ENCODE peak calls at places on chromosomes 2 and 18, in seven cellular contexts. O is neuronal stem cell, K is IMR-90, M is mesendoderm, C is mesenchymal stem cell, V is H1, U is trophoblast cell. D is an unnamed sample.

GRCh38 chr2:14778015-14778414 is 145.5 kb downstream of the LRATD1 start:
- DNase-seq in O (no peak), K (peak), M (no peak), C (peak), V (no peak), U (no peak), D (no peak)

GRCh38 chr2:44789446-44789845 is 152.1 kb upstream of the SIX3 start:
- DNase-seq in O (no peak), K (no peak), M (no peak), C (no peak), V (no peak), U (no peak), D (no peak)

GRCh38 chr2:68379184-68379708 is 14.2 kb downstream of the PLEK start:
- DNase-seq in O (no peak), K (no peak), M (no peak), C (no peak), V (no peak), U (no peak), D (no peak)

GRCh38 chr2:113406114-113406513 is 31.4 kb upstream of the ZNG1B start:
- DNase-seq in O (no peak), K (no peak), M (peak), C (no peak), V (no peak), U (no peak), D (peak)

GRCh38 chr2:109312902-109313301 is 183.9 kb downstream of the SH3RF3 start:
- DNase-seq in O (no peak), K (no peak), M (no peak), C (no peak), V (no peak), U (no peak), D (no peak)

GRCh38 chr2:199798881-199799580 is 52.0 kb downstream of the FTCDNL1 start:
- DNase-seq in O (no peak), K (no peak), M (peak), C (no peak), V (no peak), U (no peak), D (no peak)

GRCh38 chr2:229392214-229392613 is 121.1 kb upstream of the PID1 start:
- DNase-seq in O (no peak), K (no peak), M (no peak), C (no peak), V (no peak), U (no peak), D (no peak)

GRCh38 chr2:196166876-196167275 is 4.5 kb downstream of the STK17B start:
- DNase-seq in O (no peak), K (peak), M (no peak), C (peak), V (no peak), U (peak), D (no peak)

GRCh38 chr2:105870062-105870461 is 125.3 kb downstream of the NCK2 start:
- DNase-seq in O (no peak), K (no peak), M (no peak), C (no peak), V (no peak), U (no peak), D (no peak)

GRCh38 chr18:77086656-77087390 is 45.8 kb downstream of the MBP start:
- DNase-seq in O (no peak), K (no peak), M (no peak), C (peak), V (no peak), U (no peak), D (no peak)

GRCh38 chr2:100603945-100604633 is 41.3 kb downstream of the PDCL3 start:
- DNase-seq in O (no peak), K (no peak), M (peak), C (peak), V (no peak), U (peak), D (no peak)

GRCh38 chr2:100603414-100603813 is 40.6 kb downstream of the PDCL3 start:
- DNase-seq in O (no peak), K (no peak), M (peak), C (no peak), V (no peak), U (peak), D (no peak)

GRCh38 chr2:100601661-100602060 is 38.9 kb downstream of the PDCL3 start:
- DNase-seq in O (no peak), K (no peak), M (no peak), C (no peak), V (no peak), U (no peak), D (no peak)

GRCh38 chr2:100596465-100596864 is 33.7 kb downstream of the PDCL3 start:
- DNase-seq in O (no peak), K (no peak), M (no peak), C (no peak), V (no peak), U (no peak), D (no peak)

GRCh38 chr2:100599566-100599965 is 36.8 kb downstream of the PDCL3 start:
- DNase-seq in O (no peak), K (no peak), M (no peak), C (no peak), V (no peak), U (no peak), D (no peak)
- H2BK120ac ChIP-seq in O (no peak), K (no peak), M (no peak), C (no peak), V (no peak), U (no peak), D (no peak)

DNA sequence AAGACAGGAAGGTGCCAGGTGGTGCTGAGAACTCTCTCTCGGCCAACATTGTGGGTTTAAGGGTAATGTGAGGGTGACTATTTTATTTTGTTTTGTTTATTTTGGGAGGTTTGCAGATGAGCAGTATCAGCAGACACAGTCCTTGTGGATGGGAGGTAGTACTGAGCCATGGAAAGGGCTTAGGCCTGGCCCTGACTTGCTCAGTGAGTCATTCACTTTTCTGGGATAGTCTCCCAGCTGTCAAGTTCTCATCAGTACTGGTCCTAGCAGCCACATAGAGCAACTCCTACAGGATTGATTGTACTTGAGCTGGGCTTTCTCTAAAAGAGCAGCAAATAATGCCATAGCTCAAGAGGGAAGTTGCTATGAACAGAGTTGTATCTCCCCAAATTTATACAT is 175.2 kb downstream of the LOXHD1 start:
- DNase-seq in O (no peak), K (no peak), M (no peak), C (no peak), V (no peak), U (no peak), D (no peak)
- H2BK120ac ChIP-seq in O (no peak), K (no peak), M (no peak), C (no peak), V (no peak), U (no peak), D (no peak)

GRCh38 chr18:79203017-79203605 is 133.9 kb downstream of the ATP9B start:
- DNase-seq in O (no peak), K (peak), M (no peak), C (no peak), V (no peak), U (no peak), D (no peak)
- H2BK120ac ChIP-seq in O (no peak), K (no peak), M (no peak), C (no peak), V (no peak), U (no peak), D (no peak)

GRCh38 chr18:3162181-3162580 is 57.6 kb downstream of the MYOM1 start:
- DNase-seq in O (no peak), K (no peak), M (no peak), C (no peak), V (no peak), U (no peak), D (no peak)

GRCh38 chr18:3159830-3160229 is 59.9 kb downstream of the MYOM1 start:
- DNase-seq in O (no peak), K (no peak), M (no peak), C (no peak), V (no peak), U (no peak), D (no peak)

GRCh38 chr18:3164381-3164780 is 55.4 kb downstream of the MYOM1 start:
- DNase-seq in O (no peak), K (no peak), M (no peak), C (no peak), V (no peak), U (no peak), D (no peak)

DNA sequence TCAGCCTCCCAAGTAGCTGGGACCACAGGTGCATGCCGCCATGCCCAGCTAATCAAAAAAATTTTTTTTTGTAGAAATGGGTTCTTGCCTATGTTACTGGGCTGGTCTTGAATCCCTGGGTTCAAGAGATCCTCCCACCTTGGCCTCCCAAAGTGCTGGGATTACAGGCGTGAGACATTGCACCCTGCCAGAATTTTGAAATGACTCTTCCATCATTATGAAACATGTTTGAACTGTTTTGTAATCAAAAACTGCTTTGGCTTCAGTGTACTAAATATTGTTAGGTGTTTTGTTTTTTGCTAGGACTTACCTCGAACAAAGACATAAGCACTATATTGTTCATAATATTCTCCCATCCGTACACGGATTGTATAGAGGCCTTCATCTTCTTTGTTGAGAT is 55.8 kb downstream of the MYOM1 start:
- DNase-seq in O (no peak), K (no peak), M (no peak), C (no peak), V (no peak), U (no peak), D (no peak)
- H2BK120ac ChIP-seq in O (no peak), K (no peak), M (no peak), C (no peak), V (no peak), U (no peak), D (no peak)

GRCh38 chr2:224688996-224689395 is 27.2 kb downstream of the CCDC195 start:
- DNase-seq in O (no peak), K (no peak), M (no peak), C (no peak), V (no peak), U (no peak), D (no peak)

GRCh38 chr2:224690868-224691267 is 25.3 kb downstream of the CCDC195 start:
- DNase-seq in O (no peak), K (no peak), M (no peak), C (no peak), V (no peak), U (no peak), D (no peak)

GRCh38 chr2:224687156-224687555 is 29.0 kb downstream of the CCDC195 start:
- DNase-seq in O (no peak), K (no peak), M (no peak), C (no peak), V (no peak), U (no peak), D (no peak)

GRCh38 chr2:224691563-224691962 is 24.6 kb downstream of the CCDC195 start:
- DNase-seq in O (no peak), K (peak), M (no peak), C (peak), V (no peak), U (no peak), D (no peak)

DNA sequence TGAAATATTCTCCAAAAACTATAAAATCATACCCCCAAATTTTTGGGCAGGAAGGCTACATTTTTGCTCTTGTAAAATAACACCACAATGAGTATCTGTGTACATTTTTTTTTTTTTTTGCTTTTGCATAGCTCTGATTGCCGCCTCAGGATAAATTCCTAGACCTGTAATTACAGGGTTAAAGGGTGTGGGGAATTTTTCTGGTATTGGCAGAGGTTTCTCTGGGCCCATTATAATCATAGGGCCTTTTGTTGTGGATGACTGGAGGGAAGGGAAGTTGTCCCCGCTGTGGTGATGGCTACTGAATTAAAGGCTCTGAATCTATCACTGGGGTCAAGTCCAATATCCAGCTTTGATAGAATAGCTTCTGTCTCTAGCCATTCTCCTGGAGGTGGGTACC is 26.6 kb downstream of the CCDC195 start:
- DNase-seq in O (no peak), K (no peak), M (no peak), C (no peak), V (no peak), U (peak), D (no peak)
- H2BK120ac ChIP-seq in O (no peak), K (no peak), M (no peak), C (no peak), V (no peak), U (no peak), D (no peak)

D was measured in H9.